ENCODE peak calls at places on chromosomes 1 and 21, in six cellular contexts. F is lower lobe of right lung, W is NCI-H2107, Z is anterior cingulate cortex, L is AG08396, T is iPS-NIHi11. A is an unnamed sample.

GRCh38 chr1:111604931-111605330 is 14.7 kb upstream of the RAP1A start:
- DNase-seq in F (no peak), W (no peak), Z (no peak), L (peak), T (no peak), A (peak)

GRCh38 chr1:73604739-73605138 is 593.2 kb downstream of the LRRIQ3 start:
- DNase-seq in F (no peak), W (no peak), Z (no peak), L (no peak), T (no peak), A (no peak)

GRCh38 chr1:215005656-215006335 is 76.7 kb upstream of the KCNK2 start:
- DNase-seq in F (no peak), W (no peak), Z (no peak), L (no peak), T (no peak), A (no peak)

GRCh38 chr1:187513190-187513589 is 684.4 kb downstream of the PLA2G4A start:
- DNase-seq in F (no peak), W (no peak), Z (no peak), L (no peak), T (no peak), A (peak)

GRCh38 chr1:229127301-229127700 is 143.6 kb upstream of the RAB4A start:
- DNase-seq in F (no peak), W (no peak), Z (peak), L (no peak), T (no peak), A (no peak)

GRCh38 chr1:229412056-229412455 is 21.8 kb downstream of the ACTA1 start:
- DNase-seq in F (no peak), W (no peak), Z (no peak), L (no peak), T (peak), A (no peak)

GRCh38 chr1:6365047-6365446 is 28.5 kb downstream of the ACOT7 start:
- DNase-seq in F (no peak), W (no peak), Z (no peak), L (no peak), T (no peak), A (no peak)

GRCh38 chr21:15669247-15669646 is 60.5 kb upstream of the USP25 start:
- DNase-seq in F (no peak), W (no peak), Z (no peak), L (peak), T (no peak), A (no peak)

GRCh38 chr1:18511469-18511997 is 30.8 kb downstream of the KLHDC7A start:
- DNase-seq in F (no peak), W (no peak), Z (no peak), L (no peak), T (peak), A (no peak)

GRCh38 chr1:53625766-53626520 is 113.0 kb downstream of the GLIS1 start:
- DNase-seq in F (no peak), W (no peak), Z (no peak), L (no peak), T (no peak), A (no peak)

GRCh38 chr21:32994305-32994704 is 31.4 kb upstream of the OLIG2 start:
- DNase-seq in F (no peak), W (no peak), Z (no peak), L (peak), T (no peak), A (no peak)

GRCh38 chr21:42227909-42228708 is 9.2 kb downstream of the ABCG1 start:
- DNase-seq in F (peak), W (no peak), Z (peak), L (peak), T (peak), A (no peak)

GRCh38 chr1:44707112-44707881 is 23.7 kb downstream of the RNU5D-1 start:
- DNase-seq in F (no peak), W (no peak), Z (no peak), L (peak), T (no peak), A (peak)

GRCh38 chr1:93638307-93638847 is 43.3 kb downstream of the BCAR3 start:
- DNase-seq in F (no peak), W (no peak), Z (no peak), L (no peak), T (no peak), A (no peak)

GRCh38 chr1:179826626-179827280 is 50.9 kb downstream of the TOR1AIP2 start:
- DNase-seq in F (no peak), W (no peak), Z (no peak), L (no peak), T (no peak), A (no peak)

A was measured in T1000.